ENCODE peak calls at places on chromosomes 6 and 20, in five cellular contexts. K is heart left ventricle, D is MM.1S, B is brain microvascular endothelial cell, R is heart right ventricle. T is an unnamed sample.

GRCh38 chr6:39231386-39231785 is 2.1 kb upstream of the KCNK5 start:
- DNase-seq in K (no peak), D (no peak), B (no peak), R (no peak), T (no peak)

GRCh38 chr6:129621252-129621651 is 88.7 kb downstream of the ARHGAP18 start:
- DNase-seq in K (no peak), D (peak; percentile 38), B (no peak), R (no peak), T (no peak)

GRCh38 chr20:33789858-33790182 is 21.3 kb upstream of the CHMP4B start:
- DNase-seq in K (no peak), D (no peak), B (no peak), R (no peak), T (no peak)

GRCh38 chr6:74606488-74607135 is 599.2 kb downstream of the COL12A1 start:
- DNase-seq in K (no peak), D (no peak), B (peak; percentile 93), R (no peak), T (peak; percentile 91)

GRCh38 chr6:150142657-150143501 is at the start of gene PPP1R14C:
- DNase-seq in K (peak; percentile 58), D (no peak), B (no peak), R (peak; percentile 50), T (peak; percentile 54)

GRCh38 chr6:91141352-91141751 is 554.5 kb upstream of the MAP3K7 start:
- DNase-seq in K (no peak), D (no peak), B (no peak), R (no peak), T (no peak)

GRCh38 chr6:157184202-157185015 is 138.9 kb downstream of the TMEM242 start:
- DNase-seq in K (peak; percentile 73), D (no peak), B (peak; percentile 52), R (peak; percentile 72), T (peak; percentile 43)

GRCh38 chr6:157909282-157909664 is 72.4 kb upstream of the SYNJ2 start:
- DNase-seq in K (no peak), D (no peak), B (no peak), R (no peak), T (no peak)

GRCh38 chr6:128557086-128557485 is 36.7 kb upstream of the PTPRK start:
- DNase-seq in K (no peak), D (no peak), B (no peak), R (no peak), T (no peak)

GRCh38 chr20:24722586-24722985 is 226.5 kb upstream of the CST7 start:
- DNase-seq in K (no peak), D (no peak), B (no peak), R (no peak), T (no peak)

GRCh38 chr6:36441307-36441894 is 1.3 kb downstream of the PXT1 start:
- DNase-seq in K (peak; percentile 96), D (peak; percentile 77), B (peak; percentile 100), R (peak; percentile 87), T (peak; percentile 99)
- TF ChIP-seq CTCF in K (no peak), D (no peak), B (no peak), R (no peak), T (no peak)

GRCh38 chr6:52549428-52549827 is 27.4 kb downstream of the TRAM2 start:
- DNase-seq in K (no peak), D (no peak), B (no peak), R (no peak), T (no peak)
- H3K4me3 ChIP-seq in K (no peak overlapping the region), D (no peak overlapping the region), B (no peak overlapping the region), R (no peak overlapping the region), T (no peak overlapping the region)

DNA sequence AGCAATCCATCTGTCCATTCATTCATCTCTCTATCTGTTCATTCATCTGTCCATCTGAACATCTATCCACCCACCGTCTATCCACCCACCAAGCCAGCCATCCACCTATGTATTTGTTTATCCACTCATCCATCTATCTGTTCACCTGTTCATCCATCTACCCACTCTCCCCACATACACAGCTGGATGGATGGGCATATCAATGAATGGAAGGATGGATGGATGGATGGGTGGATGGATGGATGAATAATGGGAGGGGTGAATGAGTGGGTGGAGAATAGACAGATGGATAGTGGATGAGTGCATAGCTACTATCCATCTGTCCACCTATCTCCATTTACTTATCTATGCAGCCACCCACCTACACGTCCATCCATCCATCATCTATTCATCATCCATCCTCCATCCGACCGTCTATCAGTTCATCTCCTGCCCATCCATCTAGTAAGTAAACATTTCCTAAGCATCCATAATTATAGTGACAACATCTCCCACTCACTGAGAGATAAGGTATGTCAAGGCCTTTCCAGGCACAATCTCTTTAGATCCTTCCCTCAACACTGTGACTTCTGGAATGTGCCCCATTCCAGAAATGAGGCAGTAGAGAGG is 16.1 kb downstream of the PCK1 start:
- DNase-seq in K (no peak), D (no peak), B (no peak), R (no peak), T (no peak)
- H3K27me3 ChIP-seq in K (peaks cover 6% of the 10 kb centered on the region), D (peaks cover 100% of the 10 kb centered on the region), B (no peaks in the 10 kb centered on the region), R (peaks cover 84% of the 10 kb centered on the region), T (peaks cover 14% of the 10 kb centered on the region)

DNA sequence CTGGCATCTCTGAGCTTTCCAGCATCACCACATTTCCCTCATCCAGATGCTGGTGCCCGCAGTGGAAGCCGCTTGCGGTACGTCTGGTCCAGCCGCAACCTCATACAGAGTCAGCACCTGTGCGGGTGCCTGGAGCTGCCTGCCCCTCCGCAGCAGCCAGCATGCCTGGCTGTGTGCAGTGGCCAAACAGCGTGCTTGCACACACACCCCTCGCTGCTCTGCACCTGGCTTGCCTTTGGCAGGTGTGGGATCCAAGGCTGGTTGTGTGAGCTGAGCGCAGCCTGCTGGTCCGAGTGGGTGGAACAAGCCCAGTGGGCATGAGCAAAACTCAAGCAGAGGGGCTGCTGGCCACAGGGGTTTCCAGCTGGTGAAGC is 3.1 kb upstream of the HINT3 start:
- DNase-seq in K (no peak), D (peak; percentile 90), B (no peak), R (no peak), T (no peak)
- TF ChIP-seq CTCF in K (no peak), D (peak; percentile 77), B (peak; percentile 47), R (no peak), T (peak; percentile 75)

DNA sequence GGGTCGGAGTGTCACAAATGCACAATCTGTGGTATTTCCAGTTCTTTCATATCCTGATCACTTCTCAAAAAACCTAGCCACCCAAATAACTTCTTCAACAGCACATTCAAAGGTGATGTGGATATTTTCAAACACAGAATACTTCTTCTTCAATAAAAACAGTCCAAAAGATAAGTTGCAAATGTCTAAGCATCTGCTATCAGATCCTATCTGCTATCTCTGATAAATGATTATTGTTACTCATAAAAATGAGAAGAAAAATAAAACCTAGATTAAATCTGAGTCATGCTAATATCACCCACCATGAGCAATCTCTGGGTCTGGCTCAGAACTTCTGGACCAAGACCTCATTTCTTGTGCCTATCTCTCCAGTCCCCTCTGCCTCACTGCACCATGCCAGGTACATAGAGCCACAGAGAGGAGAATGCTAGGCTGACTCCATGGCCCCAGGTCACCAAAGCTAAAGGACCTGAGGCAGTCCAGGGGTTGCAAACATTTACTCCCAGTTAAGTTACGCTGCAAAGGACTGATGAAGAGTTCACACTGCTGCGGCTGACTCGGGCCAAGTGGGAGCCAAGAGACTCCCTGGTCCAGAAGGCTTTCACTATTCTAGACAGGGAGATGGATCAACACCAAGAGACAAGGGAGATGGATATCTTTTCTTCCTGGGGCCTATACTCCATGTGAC is 101.4 kb downstream of the KIF13A start:
- DNase-seq in K (no peak), D (no peak), B (no peak), R (no peak), T (no peak)
- H3K4me3 ChIP-seq in K (no peak overlapping the region), D (no peak overlapping the region), B (no peak overlapping the region), R (no peak overlapping the region), T (no peak overlapping the region)

GRCh38 chr6:169939554-169940164 is 188.2 kb downstream of the ERMARD start:
- DNase-seq in K (no peak), D (no peak), B (no peak), R (no peak), T (no peak)

GRCh38 chr6:169938262-169938701 is 186.9 kb downstream of the ERMARD start:
- DNase-seq in K (no peak), D (no peak), B (no peak), R (no peak), T (no peak)

GRCh38 chr6:169938731-169939130 is 187.3 kb downstream of the ERMARD start:
- DNase-seq in K (no peak), D (no peak), B (no peak), R (no peak), T (no peak)

GRCh38 chr6:169942173-169942572 is 190.8 kb downstream of the ERMARD start:
- DNase-seq in K (no peak), D (no peak), B (no peak), R (no peak), T (no peak)

DNA sequence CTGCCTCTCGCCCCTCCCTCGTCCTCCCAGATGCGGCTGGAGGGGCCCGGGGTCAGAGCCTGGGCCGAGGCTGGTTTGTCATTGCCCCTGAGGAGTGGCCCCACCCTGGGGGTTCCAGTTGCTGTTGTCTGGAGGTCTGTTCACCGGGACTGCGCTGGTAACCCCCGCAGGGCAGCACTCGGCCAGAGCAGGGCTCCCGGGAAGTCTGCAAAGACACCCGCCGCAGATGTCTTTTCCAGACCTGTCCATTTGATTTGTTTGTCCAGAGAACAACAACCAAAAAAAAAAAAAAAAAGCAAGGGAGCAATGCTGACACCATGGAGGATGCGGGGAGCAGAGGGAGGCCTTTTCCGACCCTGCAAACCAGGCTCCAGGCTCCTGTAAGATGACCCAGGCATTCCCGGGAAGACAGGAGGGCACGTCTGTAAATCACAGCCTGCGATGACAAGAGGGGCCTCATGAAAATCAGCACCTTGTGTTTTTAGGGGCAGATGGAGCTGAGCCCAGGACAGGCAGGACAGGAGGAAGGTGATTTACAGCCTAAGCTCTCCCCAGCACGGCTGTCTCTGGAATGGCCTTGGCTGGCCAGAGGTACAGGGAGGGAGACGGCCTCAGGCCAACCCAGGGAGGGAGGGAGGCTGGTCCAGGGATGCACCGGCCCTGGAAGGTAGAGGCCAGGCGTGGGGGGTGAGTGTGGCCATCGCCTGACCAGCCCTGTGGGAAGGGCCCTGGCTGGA is 189.3 kb downstream of the ERMARD start:
- DNase-seq in K (no peak), D (no peak), B (no peak), R (no peak), T (no peak)
- H3K27me3 ChIP-seq in K (peaks cover 3% of the 10 kb centered on the region), D (no peaks in the 10 kb centered on the region), B (no peaks in the 10 kb centered on the region), R (peaks cover 21% of the 10 kb centered on the region), T (peaks cover 4% of the 10 kb centered on the region)

GRCh38 chr6:31586013-31586412 is at the start of gene LST1:
- DNase-seq in K (peak; percentile 56), D (no peak), B (no peak), R (no peak), T (no peak)

GRCh38 chr6:31586596-31586995 is 519 bp downstream of the LST1 start:
- DNase-seq in K (no peak), D (no peak), B (no peak), R (no peak), T (no peak)

GRCh38 chr6:31587791-31588777 is 2.0 kb downstream of the LST1 start:
- DNase-seq in K (no peak), D (no peak), B (no peak), R (no peak), T (no peak)

GRCh38 chr6:31582230-31582601 is at the start of gene LTB:
- DNase-seq in K (no peak), D (no peak), B (no peak), R (no peak), T (no peak)

DNA sequence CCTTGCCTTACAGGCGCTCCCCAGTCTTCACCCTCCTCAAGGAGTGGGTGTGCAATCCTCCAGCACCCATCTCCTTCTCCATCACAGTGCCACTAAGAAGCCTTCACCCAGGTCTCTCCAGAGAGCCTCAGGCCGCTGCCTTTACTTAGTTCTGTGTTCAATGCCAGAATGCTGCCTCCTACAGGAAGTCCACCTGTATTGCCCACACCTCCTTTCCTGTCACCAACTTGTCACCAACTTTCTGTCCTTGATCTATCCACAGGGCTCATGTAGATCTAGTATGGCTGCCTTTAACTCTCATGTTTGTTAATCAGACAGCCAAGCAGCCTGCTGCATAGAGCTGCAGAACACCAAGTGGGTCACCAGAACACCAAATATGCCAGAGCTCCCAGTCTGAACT is 546 bp upstream of the LST1 start:
- DNase-seq in K (no peak), D (peak; percentile 48), B (no peak), R (no peak), T (no peak)
- TF ChIP-seq CTCF in K (no peak), D (peak; percentile 65), B (peak; percentile 65), R (no peak), T (peak; percentile 5)

T was measured in bronchial epithelial cell.